ENCODE peak calls at places on chromosome 10, in four cellular contexts. One of them, this sample, is unnamed.

GRCh38 chr10:86357041-86357440 is 9.6 kb downstream of the GRID1 start:
- DNase-seq in prostate gland: no peak
- DNase-seq in hepatocyte: no peak
- DNase-seq in bronchial epithelial cell: no peak
- DNase-seq in this sample: no peak

GRCh38 chr10:75654171-75654772 is 222.8 kb downstream of the LRMDA start:
- DNase-seq in prostate gland: no peak
- DNase-seq in hepatocyte: no peak
- DNase-seq in bronchial epithelial cell: peak
- DNase-seq in this sample: no peak

GRCh38 chr10:52744057-52744819 is 28.3 kb downstream of the MBL2 start:
- DNase-seq in prostate gland: no peak
- DNase-seq in hepatocyte: no peak
- DNase-seq in bronchial epithelial cell: peak
- DNase-seq in this sample: no peak

GRCh38 chr10:80202934-80203834 is 2.2 kb downstream of the ANXA11 start:
- DNase-seq in prostate gland: peak
- DNase-seq in hepatocyte: peak
- DNase-seq in bronchial epithelial cell: peak
- DNase-seq in this sample: peak

GRCh38 chr10:70785190-70785589 is at the start of gene TBATA:
- DNase-seq in prostate gland: no peak
- DNase-seq in hepatocyte: no peak
- DNase-seq in bronchial epithelial cell: no peak
- DNase-seq in this sample: no peak

GRCh38 chr10:119412244-119412750 is 130.2 kb downstream of the RGS10 start:
- DNase-seq in prostate gland: peak
- DNase-seq in hepatocyte: no peak
- DNase-seq in bronchial epithelial cell: no peak
- DNase-seq in this sample: peak

GRCh38 chr10:7408003-7408493 is 2.8 kb downstream of the SFMBT2 start:
- DNase-seq in prostate gland: peak
- DNase-seq in hepatocyte: peak
- DNase-seq in bronchial epithelial cell: no peak
- DNase-seq in this sample: peak

GRCh38 chr10:9814285-9814866 is 1203.3 kb upstream of the CELF2 start:
- DNase-seq in prostate gland: no peak
- DNase-seq in hepatocyte: no peak
- DNase-seq in bronchial epithelial cell: no peak
- DNase-seq in this sample: no peak

GRCh38 chr10:94042001-94042813 is 48.5 kb downstream of the PLCE1 start:
- DNase-seq in prostate gland: no peak
- DNase-seq in hepatocyte: peak
- DNase-seq in bronchial epithelial cell: peak
- DNase-seq in this sample: no peak

GRCh38 chr10:80459047-80459865 is 5.1 kb downstream of the TSPAN14 start:
- DNase-seq in prostate gland: peak
- DNase-seq in hepatocyte: no peak
- DNase-seq in bronchial epithelial cell: peak
- DNase-seq in this sample: peak

GRCh38 chr10:29140151-29140550 is 148.7 kb upstream of the LYZL1 start:
- DNase-seq in prostate gland: no peak
- DNase-seq in hepatocyte: no peak
- DNase-seq in bronchial epithelial cell: no peak
- DNase-seq in this sample: no peak

GRCh38 chr10:119653209-119653608 is 2.0 kb downstream of the BAG3 start:
- DNase-seq in prostate gland: peak
- DNase-seq in hepatocyte: no peak
- DNase-seq in bronchial epithelial cell: no peak
- DNase-seq in this sample: no peak

GRCh38 chr10:25689346-25690095 is 244.5 kb upstream of the MYO3A start:
- DNase-seq in prostate gland: no peak
- DNase-seq in hepatocyte: no peak
- DNase-seq in bronchial epithelial cell: no peak
- DNase-seq in this sample: no peak

GRCh38 chr10:16521311-16522016 is at the start of gene C1QL3:
- DNase-seq in prostate gland: no peak
- DNase-seq in hepatocyte: peak
- DNase-seq in bronchial epithelial cell: no peak
- DNase-seq in this sample: no peak

GRCh38 chr10:71234970-71235681 is 22.8 kb downstream of the UNC5B start:
- DNase-seq in prostate gland: no peak
- DNase-seq in hepatocyte: peak
- DNase-seq in bronchial epithelial cell: no peak
- DNase-seq in this sample: no peak

GRCh38 chr10:129915526-129916378 is 48.3 kb downstream of the EBF3 start:
- DNase-seq in prostate gland: no peak
- DNase-seq in hepatocyte: no peak
- DNase-seq in bronchial epithelial cell: no peak
- DNase-seq in this sample: no peak

GRCh38 chr10:19570991-19571390 is 245.2 kb upstream of the PLXDC2 start:
- DNase-seq in prostate gland: no peak
- DNase-seq in hepatocyte: no peak
- DNase-seq in bronchial epithelial cell: no peak
- DNase-seq in this sample: no peak

GRCh38 chr10:95261926-95262325 is 28.9 kb downstream of the PDLIM1 start:
- DNase-seq in prostate gland: no peak
- DNase-seq in hepatocyte: no peak
- DNase-seq in bronchial epithelial cell: no peak
- DNase-seq in this sample: no peak

GRCh38 chr10:29470843-29471482 is 163.8 kb downstream of the SVIL start:
- DNase-seq in prostate gland: no peak
- DNase-seq in hepatocyte: peak
- DNase-seq in bronchial epithelial cell: no peak
- DNase-seq in this sample: no peak

GRCh38 chr10:62853710-62854109 is 37.5 kb upstream of the EGR2 start:
- DNase-seq in prostate gland: no peak
- DNase-seq in hepatocyte: no peak
- DNase-seq in bronchial epithelial cell: no peak
- DNase-seq in this sample: no peak

GRCh38 chr10:27620425-27621397 is 116.6 kb downstream of the RAB18 start:
- DNase-seq in prostate gland: no peak
- DNase-seq in hepatocyte: peak
- DNase-seq in bronchial epithelial cell: peak
- DNase-seq in this sample: peak

GRCh38 chr10:19572056-19572455 is 244.2 kb upstream of the PLXDC2 start:
- DNase-seq in prostate gland: no peak
- DNase-seq in hepatocyte: no peak
- DNase-seq in bronchial epithelial cell: no peak
- DNase-seq in this sample: no peak

GRCh38 chr10:133600657-133601056 is 25.9 kb downstream of the FRG2B start:
- DNase-seq in prostate gland: no peak
- DNase-seq in hepatocyte: no peak
- DNase-seq in bronchial epithelial cell: no peak
- DNase-seq in this sample: no peak

GRCh38 chr10:113856563-113856962 is 2.1 kb downstream of the NHLRC2 start:
- DNase-seq in prostate gland: no peak
- DNase-seq in hepatocyte: no peak
- DNase-seq in bronchial epithelial cell: no peak
- DNase-seq in this sample: no peak

GRCh38 chr10:79434223-79434687 is 11.2 kb downstream of the ZCCHC24 start:
- DNase-seq in prostate gland: no peak
- DNase-seq in hepatocyte: no peak
- DNase-seq in bronchial epithelial cell: peak
- DNase-seq in this sample: no peak

GRCh38 chr10:132345345-132345744 is 13.4 kb downstream of the LRRC27 start:
- DNase-seq in prostate gland: no peak
- DNase-seq in hepatocyte: no peak
- DNase-seq in bronchial epithelial cell: no peak
- DNase-seq in this sample: no peak

GRCh38 chr10:13614530-13615332 is 28.0 kb downstream of the PRPF18 start:
- DNase-seq in prostate gland: peak
- DNase-seq in hepatocyte: peak
- DNase-seq in bronchial epithelial cell: no peak
- DNase-seq in this sample: no peak

GRCh38 chr10:88194041-88194887 is 330.8 kb downstream of the PTEN start:
- DNase-seq in prostate gland: no peak
- DNase-seq in hepatocyte: no peak
- DNase-seq in bronchial epithelial cell: peak
- DNase-seq in this sample: no peak

GRCh38 chr10:48505394-48506112 is 99.3 kb downstream of the ARHGAP22 start:
- DNase-seq in prostate gland: peak
- DNase-seq in hepatocyte: no peak
- DNase-seq in bronchial epithelial cell: no peak
- DNase-seq in this sample: no peak

GRCh38 chr10:59470570-59470969 is 108.2 kb upstream of the FAM13C start:
- DNase-seq in prostate gland: no peak
- DNase-seq in hepatocyte: no peak
- DNase-seq in bronchial epithelial cell: no peak
- DNase-seq in this sample: no peak

GRCh38 chr10:32540691-32541470 is 94.9 kb downstream of the CCDC7 start:
- DNase-seq in prostate gland: no peak
- DNase-seq in hepatocyte: no peak
- DNase-seq in bronchial epithelial cell: no peak
- DNase-seq in this sample: no peak

GRCh38 chr10:34769941-34770340 is 45.2 kb downstream of the PARD3 start:
- DNase-seq in prostate gland: no peak
- DNase-seq in hepatocyte: no peak
- DNase-seq in bronchial epithelial cell: no peak
- DNase-seq in this sample: no peak

GRCh38 chr10:62095341-62096071 is 173.1 kb downstream of the RTKN2 start:
- DNase-seq in prostate gland: peak
- DNase-seq in hepatocyte: no peak
- DNase-seq in bronchial epithelial cell: peak
- DNase-seq in this sample: no peak

GRCh38 chr10:120950103-120950561 is 99.0 kb downstream of the WDR11 start:
- DNase-seq in prostate gland: no peak
- DNase-seq in hepatocyte: peak
- DNase-seq in bronchial epithelial cell: no peak
- DNase-seq in this sample: no peak

DNA sequence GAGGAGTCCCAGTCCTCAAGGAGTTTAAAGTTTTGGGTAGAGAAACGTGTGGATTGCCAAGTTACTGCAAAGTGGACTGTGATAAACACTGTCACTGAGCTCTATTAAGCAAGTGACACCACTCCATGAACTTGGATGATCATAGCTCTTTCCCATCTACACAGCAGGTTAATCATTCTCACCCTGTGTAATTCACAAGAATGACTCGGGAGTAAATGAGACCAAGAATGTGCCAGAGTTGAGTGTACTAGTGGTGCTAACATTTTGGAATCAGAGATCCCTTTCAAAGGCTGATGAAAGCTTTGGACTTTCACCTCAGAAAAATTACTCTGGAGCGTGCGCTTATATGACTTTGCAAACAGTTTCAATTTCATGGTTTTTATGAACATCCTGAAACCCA is 80.8 kb downstream of the RBM20 start:
- DNase-seq in prostate gland: no peak
- DNase-seq in hepatocyte: no peak
- DNase-seq in bronchial epithelial cell: no peak
- DNase-seq in this sample: no peak
- H3K4me3 ChIP-seq in prostate gland: no peak
- H3K4me3 ChIP-seq in hepatocyte: no peak
- H3K4me3 ChIP-seq in bronchial epithelial cell: no peak
- H3K4me3 ChIP-seq in this sample: no peak

DNA sequence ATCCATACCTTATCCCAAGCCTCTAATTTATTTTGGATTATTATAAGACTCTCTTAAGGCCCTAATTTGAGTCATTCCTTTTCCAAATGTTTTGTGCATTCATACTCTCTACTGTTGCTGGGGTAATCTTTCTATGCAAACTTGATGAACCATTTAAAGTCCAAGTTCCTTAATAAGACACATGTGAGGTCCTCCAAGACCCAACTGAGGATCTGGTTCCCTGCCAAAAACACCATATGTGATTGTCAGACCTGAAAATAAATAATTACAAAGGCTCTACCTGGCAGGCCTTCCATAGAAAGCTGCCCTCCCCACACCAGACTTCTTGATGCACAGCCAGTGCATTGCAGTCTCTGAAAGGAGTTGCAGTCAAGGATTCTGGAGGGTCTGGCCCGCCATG is 257.9 kb upstream of the AKR1E2 start:
- DNase-seq in prostate gland: no peak
- DNase-seq in hepatocyte: no peak
- DNase-seq in bronchial epithelial cell: no peak
- DNase-seq in this sample: no peak
- H3K4me3 ChIP-seq in prostate gland: no peak
- H3K4me3 ChIP-seq in hepatocyte: no peak
- H3K4me3 ChIP-seq in bronchial epithelial cell: no peak
- H3K4me3 ChIP-seq in this sample: no peak

DNA sequence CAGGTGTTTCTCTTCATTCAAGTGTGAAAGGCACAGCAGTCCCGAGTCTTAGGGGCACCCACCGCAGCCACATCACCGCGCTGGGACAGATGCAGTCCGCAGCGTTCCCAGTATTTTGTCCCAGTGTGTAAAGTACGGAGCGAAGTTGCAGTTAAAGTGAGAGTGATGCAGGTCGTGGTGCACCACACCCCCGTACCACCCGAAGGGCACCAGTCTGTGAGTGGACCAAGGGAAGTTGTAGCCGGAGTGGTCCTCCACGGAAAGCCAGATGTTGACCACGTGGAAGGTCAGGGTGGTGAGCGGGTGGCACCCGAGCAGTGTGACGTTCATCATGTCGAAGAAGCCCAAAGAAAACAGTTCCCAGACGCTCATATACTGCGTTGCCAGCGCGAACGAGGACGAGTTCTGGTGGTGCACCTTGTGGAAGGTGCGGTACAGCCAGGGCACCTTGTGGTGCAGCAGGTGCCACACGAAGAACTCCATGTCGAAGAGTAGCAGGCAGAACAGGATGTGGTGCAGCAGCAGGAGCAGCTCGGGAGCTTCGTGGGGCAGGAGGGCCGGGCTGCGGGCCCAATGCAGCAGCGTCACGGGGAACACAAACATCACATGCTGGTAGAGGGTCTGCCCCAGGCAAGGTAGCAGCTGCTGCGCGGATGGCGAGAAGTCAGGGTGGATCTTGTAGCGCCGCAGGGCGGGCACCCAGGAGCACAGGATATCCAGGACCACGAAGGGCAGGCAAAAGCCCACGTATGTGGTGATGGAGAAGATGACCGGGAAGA is 526 bp downstream of the CH25H start:
- DNase-seq in prostate gland: peak
- DNase-seq in hepatocyte: no peak
- DNase-seq in bronchial epithelial cell: no peak
- DNase-seq in this sample: peak
- H3K4me3 ChIP-seq in prostate gland: peak
- H3K4me3 ChIP-seq in hepatocyte: peak
- H3K4me3 ChIP-seq in bronchial epithelial cell: peak
- H3K4me3 ChIP-seq in this sample: peak

GRCh38 chr10:130994845-130995244 is 316.7 kb downstream of the TCERG1L start:
- DNase-seq in prostate gland: no peak
- DNase-seq in hepatocyte: no peak
- DNase-seq in bronchial epithelial cell: peak
- DNase-seq in this sample: no peak
- H3K4me3 ChIP-seq in prostate gland: no peak
- H3K4me3 ChIP-seq in hepatocyte: no peak
- H3K4me3 ChIP-seq in bronchial epithelial cell: no peak
- H3K4me3 ChIP-seq in this sample: no peak

GRCh38 chr10:101831169-101831811 is 12.3 kb downstream of the KCNIP2 start:
- DNase-seq in prostate gland: no peak
- DNase-seq in hepatocyte: no peak
- DNase-seq in bronchial epithelial cell: no peak
- DNase-seq in this sample: no peak
- H3K4me3 ChIP-seq in prostate gland: peak
- H3K4me3 ChIP-seq in hepatocyte: no peak
- H3K4me3 ChIP-seq in bronchial epithelial cell: peak
- H3K4me3 ChIP-seq in this sample: peak

This sample was measured in ascending aorta.